ENCODE peak calls at places on chromosomes 7 and 10, in eight cellular contexts. X is posterior vena cava, D is bronchial epithelial cell, U is Right ventricle myocardium inferior, H is nucleus accumbens, F is choroid plexus epithelial cell, I is T-cell, J is aorta. C is an unnamed sample.

GRCh38 chr7:154853727-154854095 is 149.2 kb downstream of the PAXIP1 start:
- DNase-seq in J (no peak), F (no peak), D (no peak), I (no peak), H (no peak), U (no peak), X (no peak), C (no peak)

GRCh38 chr7:20508109-20508508 is 107.4 kb upstream of the ABCB5 start:
- DNase-seq in F (peak), D (peak), I (no peak), H (no peak), U (no peak), X (no peak), J (no peak), C (peak)

GRCh38 chr7:100372256-100372655 is 1.0 kb upstream of the PILRA start:
- DNase-seq in U (peak), X (peak), I (no peak), J (no peak), D (peak), F (peak), H (peak), C (peak)

GRCh38 chr10:89332092-89332633 is 4.4 kb downstream of the IFIT3 start:
- DNase-seq in D (peak), U (no peak), J (no peak), I (peak), H (no peak), X (no peak), F (peak), C (peak)

GRCh38 chr7:90629306-90629918 is 33.3 kb downstream of the CDK14 start:
- DNase-seq in F (peak), J (no peak), U (no peak), D (peak), I (no peak), H (no peak), X (no peak), C (peak)

GRCh38 chr7:16431646-16432424 is 10.5 kb upstream of the CRPPA start:
- DNase-seq in F (peak), J (no peak), H (peak), X (no peak), I (peak), D (peak), U (no peak), C (peak)

GRCh38 chr10:5588603-5589002 is 63.8 kb downstream of the CALML3 start:
- DNase-seq in F (no peak), J (no peak), I (no peak), D (no peak), X (peak), U (no peak), H (no peak), C (no peak)

GRCh38 chr7:148242271-148242801 is 348.2 kb upstream of the C7orf33 start:
- DNase-seq in H (peak), F (peak), U (no peak), X (no peak), I (no peak), J (no peak), D (peak), C (peak)

GRCh38 chr10:84355106-84355505 is 26.7 kb downstream of the CCSER2 start:
- DNase-seq in H (no peak), I (no peak), U (no peak), D (no peak), F (no peak), X (no peak), J (no peak), C (no peak)

GRCh38 chr7:12091164-12091563 is 119.9 kb upstream of the TMEM106B start:
- DNase-seq in U (no peak), D (no peak), I (no peak), H (no peak), J (no peak), F (no peak), X (no peak), C (no peak)

GRCh38 chr7:113915991-113916390 is 2.8 kb downstream of the PPP1R3A start:
- DNase-seq in I (no peak), U (no peak), H (no peak), D (no peak), J (no peak), X (no peak), F (no peak), C (no peak)

GRCh38 chr10:5507649-5508131 is 8.3 kb upstream of the CALML5 start:
- DNase-seq in D (no peak), F (no peak), I (no peak), U (no peak), H (no peak), X (peak), J (no peak), C (no peak)

GRCh38 chr10:128173383-128173782 is 47.2 kb upstream of the MKI67 start:
- DNase-seq in H (no peak), X (no peak), D (peak), F (peak), U (no peak), J (no peak), I (no peak), C (peak)

GRCh38 chr10:132487241-132488135 is 50.1 kb upstream of the INPP5A start:
- DNase-seq in U (peak), I (no peak), F (no peak), J (peak), H (no peak), D (no peak), X (peak), C (no peak)

GRCh38 chr7:41900532-41900931 is 197.6 kb upstream of the INHBA start:
- DNase-seq in X (no peak), I (no peak), H (no peak), F (no peak), U (no peak), J (no peak), D (no peak), C (no peak)

GRCh38 chr7:51350195-51350896 is 33.7 kb upstream of the COBL start:
- DNase-seq in J (no peak), F (peak), I (no peak), U (no peak), D (peak), X (no peak), H (no peak), C (peak)

GRCh38 chr10:100824886-100825285 is 79.5 kb downstream of the PAX2 start:
- DNase-seq in H (no peak), I (no peak), U (no peak), X (no peak), D (no peak), F (no peak), J (no peak), C (no peak)

GRCh38 chr10:78579995-78580394 is 488.8 kb upstream of the ZMIZ1 start:
- DNase-seq in F (no peak), J (peak), I (no peak), X (no peak), U (peak), D (no peak), H (peak), C (no peak)

GRCh38 chr10:14144491-14144890 is 186.2 kb downstream of the FRMD4A start:
- DNase-seq in D (no peak), U (no peak), I (no peak), F (no peak), H (no peak), X (no peak), J (no peak), C (no peak)

GRCh38 chr7:118053353-118053752 is 130.6 kb upstream of the LSM8 start:
- DNase-seq in J (no peak), I (no peak), F (peak), X (no peak), D (peak), U (no peak), H (no peak), C (peak)

GRCh38 chr10:61847640-61848039 is 53.9 kb upstream of the ARID5B start:
- DNase-seq in X (no peak), I (no peak), H (no peak), D (no peak), U (no peak), F (peak), J (no peak), C (no peak)

GRCh38 chr7:120079704-120080103 is 193.3 kb upstream of the KCND2 start:
- DNase-seq in H (no peak), F (no peak), J (no peak), I (no peak), D (no peak), U (no peak), X (no peak), C (no peak)

GRCh38 chr10:114262478-114262877 is 23.4 kb downstream of the VWA2 start:
- DNase-seq in X (peak), U (no peak), D (no peak), J (no peak), F (no peak), H (no peak), I (no peak), C (no peak)

GRCh38 chr7:109178342-109178741 is 608.7 kb downstream of the DNAJB9 start:
- DNase-seq in X (no peak), H (no peak), J (no peak), F (no peak), D (peak), I (no peak), U (no peak), C (peak)

GRCh38 chr10:71236286-71236685 is 23.9 kb downstream of the UNC5B start:
- DNase-seq in F (no peak), I (no peak), J (no peak), U (no peak), H (no peak), X (no peak), D (no peak), C (no peak)

GRCh38 chr7:19224951-19225350 is 79.7 kb upstream of the FERD3L start:
- DNase-seq in F (peak), I (no peak), J (no peak), U (no peak), H (no peak), X (no peak), D (no peak), C (no peak)

GRCh38 chr10:106107711-106108110 is 1056.8 kb downstream of the SORCS1 start:
- DNase-seq in J (no peak), F (peak), H (no peak), X (no peak), U (no peak), D (peak), I (no peak), C (peak)

GRCh38 chr7:95684037-95684436 is 87.7 kb upstream of the PDK4 start:
- DNase-seq in J (no peak), D (peak), I (no peak), U (no peak), X (no peak), H (no peak), F (peak), C (peak)

GRCh38 chr10:125061557-125062243 is 98.7 kb downstream of the CTBP2 start:
- DNase-seq in J (no peak), X (peak), F (peak), I (no peak), H (no peak), U (no peak), D (no peak), C (no peak)

C was measured in epithelial cell of esophagus.